ENCODE peak calls at places on chromosomes 11 and 22, in nine cellular contexts. W is K562, T is Panc1, A is GM12878, S is GM23338, I is HCT116, P is A549, Z is HepG2, O is SK-N-SH. C is an unnamed sample.

GRCh38 chr22:50247748-50248147 is 2.9 kb upstream of the TUBGCP6 start:
- DNase-seq in W (no peak), P (peak; percentile 54), T (no peak), S (peak; percentile 87), Z (no peak), O (peak; percentile 81), I (peak; percentile 64), A (no peak), C (no peak)

GRCh38 chr11:58629857-58630256 is 7.4 kb downstream of the CNTF start:
- DNase-seq in O (peak; percentile 39), A (no peak), P (peak; percentile 61), T (peak; percentile 18), Z (peak; percentile 60), W (peak; percentile 24), I (peak; percentile 22), S (peak; percentile 86), C (peak; percentile 48)

GRCh38 chr11:26710489-26710888 is 11.4 kb downstream of the SLC5A12 start:
- DNase-seq in O (no peak), S (no peak), A (no peak), P (no peak), T (no peak), W (no peak), I (no peak), Z (no peak), C (no peak)

GRCh38 chr11:42237701-42238235 is 778.3 kb upstream of the LRRC4C start:
- DNase-seq in P (no peak), Z (no peak), W (no peak), I (no peak), S (no peak), O (no peak), T (no peak), A (no peak), C (no peak)

GRCh38 chr11:8671242-8671641 is 11.2 kb downstream of the TRIM66 start:
- DNase-seq in O (peak; percentile 32), P (peak; percentile 48), Z (no peak), A (no peak), S (peak; percentile 94), T (no peak), I (no peak), W (no peak), C (no peak)

GRCh38 chr22:45616432-45616831 is 55.2 kb upstream of the ATXN10 start:
- DNase-seq in P (no peak), T (no peak), S (no peak), W (no peak), O (no peak), A (no peak), Z (no peak), I (no peak), C (no peak)

GRCh38 chr22:38799265-38800002 is 5.5 kb upstream of the DNAL4 start:
- DNase-seq in A (no peak), I (no peak), T (no peak), P (no peak), W (no peak), Z (no peak), S (no peak), O (no peak), C (no peak)

GRCh38 chr22:33049125-33049729 is 9.0 kb downstream of the SYN3 start:
- DNase-seq in A (peak; percentile 5), W (peak; percentile 65), P (peak; percentile 69), I (peak; percentile 44), O (peak; percentile 78), S (peak; percentile 91), T (peak; percentile 46), Z (peak; percentile 62), C (peak; percentile 64)

GRCh38 chr11:44188643-44189042 is 93.2 kb downstream of the EXT2 start:
- DNase-seq in P (peak; percentile 42), W (no peak), Z (no peak), A (no peak), O (no peak), I (no peak), T (no peak), S (no peak), C (no peak)

GRCh38 chr11:114219559-114220349 is 76.4 kb upstream of the NNMT start:
- DNase-seq in A (no peak), I (no peak), O (no peak), Z (no peak), T (no peak), S (no peak), W (peak; percentile 62), P (no peak), C (no peak)

GRCh38 chr22:35489225-35489624 is 51.4 kb upstream of the RASD2 start:
- DNase-seq in Z (no peak), A (no peak), W (no peak), O (peak; percentile 72), I (no peak), P (no peak), S (no peak), T (no peak), C (no peak)

GRCh38 chr22:48778308-48779195 is 1049.1 kb downstream of the BRD1 start:
- DNase-seq in T (no peak), S (no peak), Z (no peak), A (no peak), W (no peak), O (no peak), I (no peak), P (no peak), C (no peak)
- TF ChIP-seq REST in T (no peak), S (no peak), Z (no peak), A (no peak), W (no peak), O (no peak), I (no peak), P (no peak), C (no peak)

DNA sequence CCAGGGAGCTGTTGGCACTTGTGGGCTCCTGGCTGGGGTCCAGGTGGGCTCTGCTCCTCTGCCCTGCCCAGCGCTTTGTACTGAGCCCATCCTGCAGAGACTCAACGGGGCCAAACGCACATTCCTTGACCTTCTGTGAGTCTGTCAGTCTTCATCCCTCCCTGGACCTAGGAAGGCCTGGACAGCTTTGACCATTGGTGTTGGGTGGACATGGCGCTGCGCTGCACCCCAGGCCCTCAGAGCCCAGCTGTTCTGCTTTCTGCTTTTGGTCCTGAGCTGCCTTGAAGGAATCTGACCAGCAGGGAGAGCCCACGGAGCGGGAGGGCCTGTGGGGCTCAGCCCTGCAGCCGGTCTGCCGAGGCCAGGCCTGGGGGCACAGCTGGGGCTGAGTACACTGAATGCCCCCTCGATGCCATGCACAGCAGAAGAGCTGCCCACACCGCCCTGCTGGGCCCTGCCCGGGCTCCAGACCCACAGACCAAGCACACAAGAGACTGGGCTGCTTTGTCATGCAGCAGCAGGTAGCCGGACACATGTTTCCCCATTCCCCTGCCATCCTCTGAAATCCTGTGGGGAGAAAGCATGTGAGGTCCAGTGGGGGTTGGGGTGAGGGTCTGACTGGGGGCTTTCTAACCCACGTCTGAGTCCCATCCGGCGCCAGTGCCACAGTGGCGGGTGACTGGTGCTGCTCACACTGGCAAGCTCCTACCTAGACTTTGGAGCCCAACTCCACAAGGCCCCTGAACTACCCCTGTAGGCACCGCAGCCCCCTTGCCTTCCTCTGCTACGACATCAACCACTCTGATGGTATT is 24.1 kb upstream of the CCDC188 start:
- DNase-seq in I (no peak), Z (no peak), S (no peak), T (no peak), P (no peak), O (no peak), A (no peak), W (no peak), C (no peak)
- TF ChIP-seq CTCF in I (peak; percentile 37), Z (peak; percentile 71), S (no peak), T (peak; percentile 74), P (no peak), O (peak; percentile 17), A (peak; percentile 12), W (peak; percentile 74), C (no peak)

GRCh38 chr22:25159028-25159427 is 40.6 kb upstream of the CRYBB3 start:
- DNase-seq in I (no peak), T (no peak), P (no peak), S (no peak), O (no peak), Z (no peak), W (no peak), A (no peak), C (no peak)

GRCh38 chr22:25156736-25157135 is 42.9 kb upstream of the CRYBB3 start:
- DNase-seq in T (no peak), S (no peak), Z (no peak), P (no peak), W (no peak), A (no peak), O (no peak), I (no peak), C (no peak)

GRCh38 chr22:25149014-25149413 is 50.6 kb upstream of the CRYBB3 start:
- DNase-seq in A (no peak), P (no peak), I (no peak), W (no peak), Z (no peak), O (no peak), S (no peak), T (no peak), C (no peak)

GRCh38 chr22:25154686-25154999 is 45.0 kb upstream of the CRYBB3 start:
- DNase-seq in Z (no peak), O (no peak), W (no peak), I (no peak), A (no peak), T (no peak), S (no peak), P (no peak), C (no peak)

DNA sequence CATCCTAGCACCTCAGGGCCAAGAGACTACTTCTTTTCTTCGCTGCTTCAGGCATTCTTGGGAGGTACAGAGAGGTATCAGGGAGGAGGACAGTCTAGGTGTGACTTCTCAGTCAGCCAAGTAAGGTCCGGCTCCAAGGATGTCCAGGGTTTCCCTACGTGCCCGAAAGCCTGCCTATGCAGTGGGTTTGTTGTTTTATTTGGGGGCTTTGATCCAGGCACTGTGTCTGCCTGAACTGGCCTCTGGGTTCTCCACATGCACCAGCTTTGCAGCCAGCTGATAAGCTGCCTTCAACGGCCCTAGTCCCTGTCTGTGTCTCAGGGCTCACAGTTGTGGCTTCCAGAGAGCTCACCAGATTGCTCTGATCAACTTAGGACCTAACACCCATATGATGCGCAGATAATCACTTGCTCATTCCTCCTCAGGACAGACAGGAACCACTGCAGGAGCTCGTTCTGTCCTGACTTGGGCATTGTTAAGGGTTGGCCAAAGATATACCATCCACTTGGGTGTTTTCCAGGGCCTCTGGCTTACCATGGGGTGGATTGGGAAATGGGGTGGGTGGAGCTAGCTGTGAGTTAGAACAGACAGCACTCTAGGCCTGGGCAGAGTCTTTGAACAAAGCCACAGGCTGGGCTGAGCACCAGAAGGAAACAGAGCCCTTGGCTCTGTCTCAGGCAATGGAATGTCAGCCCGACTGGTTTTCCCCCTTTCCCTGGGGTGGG is 45.5 kb upstream of the CRYBB3 start:
- DNase-seq in I (no peak), S (peak; percentile 54), P (no peak), Z (peak; percentile 36), O (peak; percentile 57), T (no peak), A (no peak), W (no peak), C (no peak)
- TF ChIP-seq REST in I (no peak), S (no peak), P (no peak), Z (no peak), O (no peak), T (no peak), A (no peak), W (no peak), C (no peak)

DNA sequence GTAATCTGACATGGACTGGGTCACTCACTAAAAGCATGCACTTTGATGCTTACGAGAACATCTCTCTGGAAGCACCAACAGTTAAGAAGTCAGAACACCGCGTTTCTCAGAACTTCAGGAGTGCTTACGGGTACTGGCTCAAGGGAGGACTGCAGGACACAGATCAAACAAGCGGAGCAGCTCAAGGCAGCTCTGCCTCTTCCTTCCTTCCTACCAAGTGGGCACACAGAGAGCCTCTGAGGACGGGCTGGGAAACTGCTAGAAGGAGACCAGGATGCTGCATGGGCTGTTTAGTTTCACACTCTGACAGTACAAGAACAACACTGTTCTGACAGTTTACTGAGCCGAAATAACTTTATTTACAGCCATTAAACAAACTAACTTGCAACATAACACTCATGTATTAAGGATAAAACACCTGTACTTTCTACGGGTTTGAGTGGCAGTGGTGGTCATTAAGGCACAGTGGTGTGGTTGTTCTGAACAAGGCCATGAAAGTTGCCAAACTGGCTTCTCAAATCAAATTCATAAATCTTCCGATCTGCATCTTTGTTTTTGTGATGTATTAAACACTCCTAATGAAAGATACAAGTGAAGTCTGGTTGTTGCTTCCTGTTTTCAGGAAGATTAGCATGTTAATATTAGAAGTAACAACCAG is 37.5 kb downstream of the ARFGAP3 start:
- DNase-seq in O (no peak), I (no peak), W (no peak), A (no peak), Z (no peak), P (no peak), S (no peak), T (no peak), C (no peak)
- TF ChIP-seq CTCF in O (no peak), I (no peak), W (no peak), A (no peak), Z (no peak), P (no peak), S (no peak), T (no peak), C (no peak)

C was measured in HL-60.